ENCODE peak calls at places on chromosome 1, in eight cellular contexts. One of them, this sample, is unnamed.

GRCh38 chr1:9537863-9538668 is 1.2 kb upstream of the SLC25A33 start:
- DNase-seq in stomach: peak; percentile 61
- DNase-seq in uterus: no peak
- DNase-seq in lung: no peak
- DNase-seq in fibroblast of the aortic adventitia: no peak
- DNase-seq in CD4-positive, CD25-positive, alpha-beta regulatory T cell: no peak
- DNase-seq in PC-9: no peak
- DNase-seq in ovary: no peak
- DNase-seq in this sample: no peak

GRCh38 chr1:76374111-76374510 is 299.6 kb downstream of the ST6GALNAC3 start:
- DNase-seq in stomach: no peak
- DNase-seq in uterus: no peak
- DNase-seq in lung: no peak
- DNase-seq in fibroblast of the aortic adventitia: no peak
- DNase-seq in CD4-positive, CD25-positive, alpha-beta regulatory T cell: no peak
- DNase-seq in PC-9: no peak
- DNase-seq in ovary: no peak
- DNase-seq in this sample: no peak

GRCh38 chr1:233233508-233234040 is 62.0 kb downstream of the PCNX2 start:
- DNase-seq in stomach: no peak
- DNase-seq in uterus: no peak
- DNase-seq in lung: no peak
- DNase-seq in fibroblast of the aortic adventitia: no peak
- DNase-seq in CD4-positive, CD25-positive, alpha-beta regulatory T cell: no peak
- DNase-seq in PC-9: no peak
- DNase-seq in ovary: no peak
- DNase-seq in this sample: no peak

GRCh38 chr1:218294531-218294930 is 9.4 kb downstream of the RRP15 start:
- DNase-seq in stomach: no peak
- DNase-seq in uterus: no peak
- DNase-seq in lung: no peak
- DNase-seq in fibroblast of the aortic adventitia: peak; percentile 19
- DNase-seq in CD4-positive, CD25-positive, alpha-beta regulatory T cell: no peak
- DNase-seq in PC-9: no peak
- DNase-seq in ovary: no peak
- DNase-seq in this sample: no peak

GRCh38 chr1:198756470-198756869 is 117.6 kb downstream of the PTPRC start:
- DNase-seq in stomach: no peak
- DNase-seq in uterus: no peak
- DNase-seq in lung: no peak
- DNase-seq in fibroblast of the aortic adventitia: peak; percentile 66
- DNase-seq in CD4-positive, CD25-positive, alpha-beta regulatory T cell: no peak
- DNase-seq in PC-9: no peak
- DNase-seq in ovary: no peak
- DNase-seq in this sample: peak; percentile 41

GRCh38 chr1:1543706-1544099 is 3.3 kb upstream of the TMEM240 start:
- DNase-seq in stomach: peak; percentile 81
- DNase-seq in uterus: no peak
- DNase-seq in lung: no peak
- DNase-seq in fibroblast of the aortic adventitia: no peak
- DNase-seq in CD4-positive, CD25-positive, alpha-beta regulatory T cell: no peak
- DNase-seq in PC-9: no peak
- DNase-seq in ovary: no peak
- DNase-seq in this sample: no peak

GRCh38 chr1:207243756-207244408 is 77.6 kb upstream of the CD55 start:
- DNase-seq in stomach: no peak
- DNase-seq in uterus: no peak
- DNase-seq in lung: no peak
- DNase-seq in fibroblast of the aortic adventitia: peak; percentile 16
- DNase-seq in CD4-positive, CD25-positive, alpha-beta regulatory T cell: no peak
- DNase-seq in PC-9: no peak
- DNase-seq in ovary: no peak
- DNase-seq in this sample: peak; percentile 68

GRCh38 chr1:41537788-41538351 is 53.4 kb upstream of the EDN2 start:
- DNase-seq in stomach: peak; percentile 59
- DNase-seq in uterus: peak; percentile 70
- DNase-seq in lung: no peak
- DNase-seq in fibroblast of the aortic adventitia: peak; percentile 87
- DNase-seq in CD4-positive, CD25-positive, alpha-beta regulatory T cell: no peak
- DNase-seq in PC-9: no peak
- DNase-seq in ovary: peak; percentile 70
- DNase-seq in this sample: peak; percentile 87

GRCh38 chr1:54176621-54177327 is 23.1 kb downstream of the CYB5RL start:
- DNase-seq in stomach: no peak
- DNase-seq in uterus: no peak
- DNase-seq in lung: no peak
- DNase-seq in fibroblast of the aortic adventitia: no peak
- DNase-seq in CD4-positive, CD25-positive, alpha-beta regulatory T cell: no peak
- DNase-seq in PC-9: no peak
- DNase-seq in ovary: no peak
- DNase-seq in this sample: no peak

GRCh38 chr1:93980320-93980744 is 71.1 kb upstream of the GCLM start:
- DNase-seq in stomach: no peak
- DNase-seq in uterus: no peak
- DNase-seq in lung: no peak
- DNase-seq in fibroblast of the aortic adventitia: peak; percentile 37
- DNase-seq in CD4-positive, CD25-positive, alpha-beta regulatory T cell: no peak
- DNase-seq in PC-9: no peak
- DNase-seq in ovary: no peak
- DNase-seq in this sample: no peak

GRCh38 chr1:43883321-43883720 is 50.3 kb upstream of the ARTN start:
- DNase-seq in stomach: no peak
- DNase-seq in uterus: no peak
- DNase-seq in lung: no peak
- DNase-seq in fibroblast of the aortic adventitia: no peak
- DNase-seq in CD4-positive, CD25-positive, alpha-beta regulatory T cell: no peak
- DNase-seq in PC-9: no peak
- DNase-seq in ovary: no peak
- DNase-seq in this sample: no peak

GRCh38 chr1:211951856-211952255 is 83.5 kb downstream of the INTS7 start:
- DNase-seq in stomach: no peak
- DNase-seq in uterus: no peak
- DNase-seq in lung: no peak
- DNase-seq in fibroblast of the aortic adventitia: peak; percentile 49
- DNase-seq in CD4-positive, CD25-positive, alpha-beta regulatory T cell: no peak
- DNase-seq in PC-9: peak; percentile 81
- DNase-seq in ovary: no peak
- DNase-seq in this sample: peak; percentile 54

GRCh38 chr1:205567716-205568115 is 63.2 kb downstream of the CDK18 start:
- DNase-seq in stomach: peak; percentile 24
- DNase-seq in uterus: no peak
- DNase-seq in lung: no peak
- DNase-seq in fibroblast of the aortic adventitia: no peak
- DNase-seq in CD4-positive, CD25-positive, alpha-beta regulatory T cell: no peak
- DNase-seq in PC-9: no peak
- DNase-seq in ovary: no peak
- DNase-seq in this sample: no peak

GRCh38 chr1:96721382-96722160 is at the start of gene PTBP2:
- DNase-seq in stomach: peak; percentile 80
- DNase-seq in uterus: peak; percentile 75
- DNase-seq in lung: peak; percentile 81
- DNase-seq in fibroblast of the aortic adventitia: peak; percentile 66
- DNase-seq in CD4-positive, CD25-positive, alpha-beta regulatory T cell: peak; percentile 74
- DNase-seq in PC-9: peak; percentile 63
- DNase-seq in ovary: peak; percentile 88
- DNase-seq in this sample: peak; percentile 78

GRCh38 chr1:59601032-59601431 is 213.7 kb upstream of the HOOK1 start:
- DNase-seq in stomach: no peak
- DNase-seq in uterus: no peak
- DNase-seq in lung: no peak
- DNase-seq in fibroblast of the aortic adventitia: peak; percentile 20
- DNase-seq in CD4-positive, CD25-positive, alpha-beta regulatory T cell: no peak
- DNase-seq in PC-9: no peak
- DNase-seq in ovary: no peak
- DNase-seq in this sample: peak; percentile 39

GRCh38 chr1:14969006-14969405 is 184.5 kb upstream of the TMEM51 start:
- DNase-seq in stomach: no peak
- DNase-seq in uterus: no peak
- DNase-seq in lung: no peak
- DNase-seq in fibroblast of the aortic adventitia: no peak
- DNase-seq in CD4-positive, CD25-positive, alpha-beta regulatory T cell: no peak
- DNase-seq in PC-9: no peak
- DNase-seq in ovary: no peak
- DNase-seq in this sample: no peak

GRCh38 chr1:81446006-81446669 is 354.6 kb upstream of the ADGRL2 start:
- DNase-seq in stomach: peak; percentile 67
- DNase-seq in uterus: no peak
- DNase-seq in lung: no peak
- DNase-seq in fibroblast of the aortic adventitia: no peak
- DNase-seq in CD4-positive, CD25-positive, alpha-beta regulatory T cell: no peak
- DNase-seq in PC-9: no peak
- DNase-seq in ovary: no peak
- DNase-seq in this sample: no peak

GRCh38 chr1:65429806-65430205 is 9.3 kb downstream of the LEPR start:
- DNase-seq in stomach: no peak
- DNase-seq in uterus: no peak
- DNase-seq in lung: no peak
- DNase-seq in fibroblast of the aortic adventitia: peak; percentile 64
- DNase-seq in CD4-positive, CD25-positive, alpha-beta regulatory T cell: no peak
- DNase-seq in PC-9: peak; percentile 75
- DNase-seq in ovary: no peak
- DNase-seq in this sample: peak; percentile 88
- H3K4me3 ChIP-seq in stomach: no peak overlapping the region
- H3K4me3 ChIP-seq in uterus: no peak overlapping the region
- H3K4me3 ChIP-seq in lung: no peak overlapping the region
- H3K4me3 ChIP-seq in fibroblast of the aortic adventitia: no peak overlapping the region
- H3K4me3 ChIP-seq in CD4-positive, CD25-positive, alpha-beta regulatory T cell: no peak overlapping the region
- H3K4me3 ChIP-seq in PC-9: peak overlapping the region; percentile 10
- H3K4me3 ChIP-seq in ovary: no peak overlapping the region
- H3K4me3 ChIP-seq in this sample: no peak overlapping the region

GRCh38 chr1:156114919-156115513 is 505 bp downstream of the LMNA start:
- DNase-seq in stomach: peak; percentile 57
- DNase-seq in uterus: no peak
- DNase-seq in lung: no peak
- DNase-seq in fibroblast of the aortic adventitia: no peak
- DNase-seq in CD4-positive, CD25-positive, alpha-beta regulatory T cell: no peak
- DNase-seq in PC-9: no peak
- DNase-seq in ovary: peak; percentile 60
- DNase-seq in this sample: no peak

GRCh38 chr1:156119503-156120209 is 5.1 kb downstream of the LMNA start:
- DNase-seq in stomach: no peak
- DNase-seq in uterus: peak; percentile 63
- DNase-seq in lung: no peak
- DNase-seq in fibroblast of the aortic adventitia: peak; percentile 68
- DNase-seq in CD4-positive, CD25-positive, alpha-beta regulatory T cell: no peak
- DNase-seq in PC-9: peak; percentile 61
- DNase-seq in ovary: peak; percentile 48
- DNase-seq in this sample: peak; percentile 84

GRCh38 chr1:156118175-156118868 is 3.8 kb downstream of the LMNA start:
- DNase-seq in stomach: peak; percentile 87
- DNase-seq in uterus: peak; percentile 47
- DNase-seq in lung: no peak
- DNase-seq in fibroblast of the aortic adventitia: no peak
- DNase-seq in CD4-positive, CD25-positive, alpha-beta regulatory T cell: no peak
- DNase-seq in PC-9: no peak
- DNase-seq in ovary: peak; percentile 49
- DNase-seq in this sample: no peak

GRCh38 chr1:156115514-156116374 is 1.2 kb downstream of the LMNA start:
- DNase-seq in stomach: peak; percentile 62
- DNase-seq in uterus: peak; percentile 74
- DNase-seq in lung: peak; percentile 66
- DNase-seq in fibroblast of the aortic adventitia: peak; percentile 53
- DNase-seq in CD4-positive, CD25-positive, alpha-beta regulatory T cell: no peak
- DNase-seq in PC-9: peak; percentile 56
- DNase-seq in ovary: peak; percentile 77
- DNase-seq in this sample: peak; percentile 66

GRCh38 chr1:156117414-156118174 is 3.1 kb downstream of the LMNA start:
- DNase-seq in stomach: no peak
- DNase-seq in uterus: no peak
- DNase-seq in lung: no peak
- DNase-seq in fibroblast of the aortic adventitia: no peak
- DNase-seq in CD4-positive, CD25-positive, alpha-beta regulatory T cell: peak; percentile 2
- DNase-seq in PC-9: peak; percentile 55
- DNase-seq in ovary: no peak
- DNase-seq in this sample: no peak
- H3K4me3 ChIP-seq in stomach: peak overlapping the region; percentile 97
- H3K4me3 ChIP-seq in uterus: peak overlapping the region; percentile 96
- H3K4me3 ChIP-seq in lung: no peak overlapping the region
- H3K4me3 ChIP-seq in fibroblast of the aortic adventitia: peak overlapping the region; percentile 99
- H3K4me3 ChIP-seq in CD4-positive, CD25-positive, alpha-beta regulatory T cell: peak overlapping the region; percentile 92
- H3K4me3 ChIP-seq in PC-9: peak overlapping the region; percentile 100
- H3K4me3 ChIP-seq in ovary: peak overlapping the region; percentile 86
- H3K4me3 ChIP-seq in this sample: peak overlapping the region; percentile 94

GRCh38 chr1:219544163-219544846 is 68.6 kb downstream of the ZC3H11B start:
- DNase-seq in stomach: no peak
- DNase-seq in uterus: no peak
- DNase-seq in lung: no peak
- DNase-seq in fibroblast of the aortic adventitia: peak; percentile 70
- DNase-seq in CD4-positive, CD25-positive, alpha-beta regulatory T cell: no peak
- DNase-seq in PC-9: no peak
- DNase-seq in ovary: no peak
- DNase-seq in this sample: peak; percentile 28

GRCh38 chr1:219550171-219550570 is 62.7 kb downstream of the ZC3H11B start:
- DNase-seq in stomach: no peak
- DNase-seq in uterus: peak; percentile 25
- DNase-seq in lung: no peak
- DNase-seq in fibroblast of the aortic adventitia: peak; percentile 77
- DNase-seq in CD4-positive, CD25-positive, alpha-beta regulatory T cell: no peak
- DNase-seq in PC-9: no peak
- DNase-seq in ovary: no peak
- DNase-seq in this sample: no peak

GRCh38 chr1:219542828-219543518 is 69.9 kb downstream of the ZC3H11B start:
- DNase-seq in stomach: no peak
- DNase-seq in uterus: no peak
- DNase-seq in lung: no peak
- DNase-seq in fibroblast of the aortic adventitia: peak; percentile 98
- DNase-seq in CD4-positive, CD25-positive, alpha-beta regulatory T cell: no peak
- DNase-seq in PC-9: no peak
- DNase-seq in ovary: no peak
- DNase-seq in this sample: peak; percentile 78

GRCh38 chr1:219549215-219549614 is 63.7 kb downstream of the ZC3H11B start:
- DNase-seq in stomach: no peak
- DNase-seq in uterus: no peak
- DNase-seq in lung: no peak
- DNase-seq in fibroblast of the aortic adventitia: peak; percentile 85
- DNase-seq in CD4-positive, CD25-positive, alpha-beta regulatory T cell: no peak
- DNase-seq in PC-9: no peak
- DNase-seq in ovary: no peak
- DNase-seq in this sample: no peak

DNA sequence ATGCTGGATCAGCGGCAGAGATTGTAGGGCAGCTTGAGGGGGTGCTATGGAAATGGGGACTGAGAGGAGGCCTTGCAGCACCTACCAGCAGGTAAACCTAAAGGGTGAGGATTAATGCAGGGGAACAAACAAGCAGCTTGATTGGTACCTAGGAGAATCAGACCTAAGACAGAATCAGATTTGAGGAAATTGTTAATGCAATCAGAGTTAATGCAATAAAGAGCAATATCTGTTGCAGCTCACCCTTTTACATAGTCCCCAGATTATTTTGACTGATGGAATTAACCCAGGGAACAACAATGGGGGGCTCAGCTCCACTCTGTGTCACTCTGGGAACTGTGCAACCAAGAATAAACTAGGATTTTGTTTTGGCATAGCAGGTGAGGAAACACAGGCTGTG is 64.5 kb downstream of the ZC3H11B start:
- DNase-seq in stomach: no peak
- DNase-seq in uterus: no peak
- DNase-seq in lung: no peak
- DNase-seq in fibroblast of the aortic adventitia: no peak
- DNase-seq in CD4-positive, CD25-positive, alpha-beta regulatory T cell: no peak
- DNase-seq in PC-9: no peak
- DNase-seq in ovary: no peak
- DNase-seq in this sample: no peak
- H3K4me3 ChIP-seq in stomach: no peak overlapping the region
- H3K4me3 ChIP-seq in uterus: no peak overlapping the region
- H3K4me3 ChIP-seq in lung: no peak overlapping the region
- H3K4me3 ChIP-seq in fibroblast of the aortic adventitia: no peak overlapping the region
- H3K4me3 ChIP-seq in CD4-positive, CD25-positive, alpha-beta regulatory T cell: no peak overlapping the region
- H3K4me3 ChIP-seq in PC-9: no peak overlapping the region
- H3K4me3 ChIP-seq in ovary: no peak overlapping the region
- H3K4me3 ChIP-seq in this sample: no peak overlapping the region

GRCh38 chr1:86068841-86069756 is 87.5 kb downstream of the COL24A1 start:
- DNase-seq in stomach: no peak
- DNase-seq in uterus: no peak
- DNase-seq in lung: no peak
- DNase-seq in fibroblast of the aortic adventitia: peak; percentile 27
- DNase-seq in CD4-positive, CD25-positive, alpha-beta regulatory T cell: no peak
- DNase-seq in PC-9: no peak
- DNase-seq in ovary: no peak
- DNase-seq in this sample: peak; percentile 48
- H3K4me3 ChIP-seq in stomach: no peak overlapping the region
- H3K4me3 ChIP-seq in uterus: no peak overlapping the region
- H3K4me3 ChIP-seq in lung: no peak overlapping the region
- H3K4me3 ChIP-seq in fibroblast of the aortic adventitia: no peak overlapping the region
- H3K4me3 ChIP-seq in CD4-positive, CD25-positive, alpha-beta regulatory T cell: no peak overlapping the region
- H3K4me3 ChIP-seq in PC-9: no peak overlapping the region
- H3K4me3 ChIP-seq in ovary: no peak overlapping the region
- H3K4me3 ChIP-seq in this sample: no peak overlapping the region

This sample was measured in astrocyte of the spinal cord.